ENCODE peak calls at places on chromosomes 6 and 20, in ten cellular contexts. G, V, P, R, L, B, Q, T, X and Z are unnamed samples.
A peak's percentile ranks its signal among the peaks of the same experiment; 100 is the strongest.

GRCh38 chr20:47181056-47181862 is 175.2 kb downstream of the ZMYND8 start:
- DNase-seq in G (no peak), V (peak; percentile 81), P (no peak), R (peak; percentile 37), L (no peak), B (peak; percentile 70), Q (no peak), T (no peak), X (peak; percentile 17), Z (peak; percentile 79)

GRCh38 chr20:2151805-2152727 is 50.4 kb downstream of the STK35 start:
- DNase-seq in G (no peak), V (no peak), P (no peak), R (no peak), L (no peak), B (peak; percentile 42), Q (no peak), T (no peak), X (no peak), Z (no peak)

GRCh38 chr6:146543211-146543939 is at the start of gene RAB32:
- DNase-seq in G (peak; percentile 95), V (peak; percentile 95), P (no peak), R (peak; percentile 35), L (peak; percentile 74), B (peak; percentile 92), Q (peak; percentile 87), T (no peak), X (peak; percentile 85), Z (peak; percentile 32)

GRCh38 chr6:98641929-98642328 is 192.4 kb upstream of the POU3F2 start:
- DNase-seq in G (no peak), V (no peak), P (no peak), R (no peak), L (no peak), B (no peak), Q (no peak), T (no peak), X (no peak), Z (no peak)

GRCh38 chr20:63782521-63782971 is 43.0 kb downstream of the SLC2A4RG start:
- DNase-seq in G (no peak), V (no peak), P (no peak), R (no peak), L (no peak), B (no peak), Q (no peak), T (no peak), X (no peak), Z (no peak)

GRCh38 chr6:18118330-18118729 is 4.1 kb downstream of the NHLRC1 start:
- DNase-seq in G (no peak), V (no peak), P (no peak), R (no peak), L (no peak), B (no peak), Q (no peak), T (no peak), X (no peak), Z (no peak)

GRCh38 chr6:54718541-54719023 is 128.0 kb upstream of the FAM83B start:
- DNase-seq in G (no peak), V (no peak), P (no peak), R (no peak), L (no peak), B (no peak), Q (no peak), T (no peak), X (peak; percentile 19), Z (no peak)

GRCh38 chr6:9563996-9564395 is 850.9 kb downstream of the TFAP2A start:
- DNase-seq in G (no peak), V (no peak), P (no peak), R (no peak), L (no peak), B (no peak), Q (no peak), T (no peak), X (no peak), Z (no peak)

GRCh38 chr6:14661188-14661587 is 543.6 kb downstream of the CD83 start:
- DNase-seq in G (no peak), V (no peak), P (no peak), R (peak; percentile 46), L (no peak), B (no peak), Q (no peak), T (no peak), X (no peak), Z (peak; percentile 66)

GRCh38 chr20:39188264-39188765 is 226.2 kb downstream of the DHX35 start:
- DNase-seq in G (no peak), V (no peak), P (no peak), R (no peak), L (no peak), B (no peak), Q (no peak), T (no peak), X (no peak), Z (no peak)

GRCh38 chr6:32108094-32108627 is 977 bp downstream of the TNXB start:
- DNase-seq in G (peak; percentile 73), V (no peak), P (no peak), R (no peak), L (no peak), B (no peak), Q (no peak), T (no peak), X (no peak), Z (no peak)

GRCh38 chr6:44224154-44224977 is 971 bp downstream of the SLC29A1 start:
- DNase-seq in G (no peak), V (no peak), P (no peak), R (peak; percentile 45), L (no peak), B (peak; percentile 15), Q (peak; percentile 38), T (no peak), X (no peak), Z (no peak)

GRCh38 chr20:52087471-52087870 is 104.1 kb downstream of the ZFP64 start:
- DNase-seq in G (no peak), V (no peak), P (no peak), R (no peak), L (no peak), B (peak; percentile 3), Q (no peak), T (no peak), X (no peak), Z (no peak)

GRCh38 chr20:52905235-52905634 is 66.9 kb upstream of the TSHZ2 start:
- DNase-seq in G (no peak), V (peak; percentile 60), P (no peak), R (no peak), L (no peak), B (no peak), Q (no peak), T (no peak), X (no peak), Z (no peak)

GRCh38 chr20:57990396-57990987 is 238.0 kb downstream of the ANKRD60 start:
- DNase-seq in G (peak; percentile 45), V (no peak), P (no peak), R (no peak), L (no peak), B (no peak), Q (no peak), T (no peak), X (no peak), Z (no peak)

GRCh38 chr6:106204961-106205360 is 118.8 kb downstream of the PRDM1 start:
- DNase-seq in G (no peak), V (no peak), P (no peak), R (no peak), L (no peak), B (no peak), Q (no peak), T (no peak), X (no peak), Z (no peak)

GRCh38 chr6:142294681-142295080 is 7.1 kb upstream of the ADGRG6 start:
- DNase-seq in G (no peak), V (no peak), P (no peak), R (no peak), L (no peak), B (no peak), Q (no peak), T (no peak), X (no peak), Z (no peak)

GRCh38 chr6:113306552-113307145 is 550.5 kb upstream of the MARCKS start:
- DNase-seq in G (peak; percentile 44), V (peak; percentile 92), P (no peak), R (peak; percentile 40), L (peak; percentile 16), B (peak; percentile 49), Q (peak; percentile 50), T (no peak), X (peak; percentile 64), Z (peak; percentile 2)

GRCh38 chr6:5511924-5512323 is 250.6 kb downstream of the FARS2 start:
- DNase-seq in G (no peak), V (no peak), P (no peak), R (no peak), L (no peak), B (no peak), Q (no peak), T (no peak), X (no peak), Z (no peak)

GRCh38 chr6:161227004-161227950 is 46.6 kb downstream of the AGPAT4 start:
- DNase-seq in G (no peak), V (no peak), P (no peak), R (no peak), L (no peak), B (no peak), Q (no peak), T (no peak), X (no peak), Z (no peak)

GRCh38 chr6:34584694-34585093 is 28.6 kb upstream of the SPDEF start:
- DNase-seq in G (no peak), V (peak; percentile 40), P (no peak), R (no peak), L (no peak), B (no peak), Q (no peak), T (no peak), X (no peak), Z (no peak)

GRCh38 chr6:149840345-149841075 is 23.6 kb downstream of the LRP11 start:
- DNase-seq in G (peak; percentile 80), V (peak; percentile 94), P (no peak), R (peak; percentile 65), L (peak; percentile 50), B (peak; percentile 37), Q (peak; percentile 26), T (peak; percentile 86), X (peak; percentile 65), Z (peak; percentile 71)

GRCh38 chr6:39852324-39852723 is 60.1 kb downstream of the DAAM2 start:
- DNase-seq in G (no peak), V (no peak), P (no peak), R (no peak), L (no peak), B (no peak), Q (no peak), T (no peak), X (no peak), Z (no peak)